ENCODE peak calls at places on chromosome 17, in seven cellular contexts. S is A549, T is hepatocyte, M is AG10803, G is colonic mucosa, N is cardiac fibroblast, J is BJ. L is an unnamed sample.

GRCh38 chr17:34487616-34488015 is 91.8 kb upstream of the TMEM132E start:
- DNase-seq in S (no peak), T (no peak), M (no peak), G (no peak), N (no peak), J (no peak), L (no peak)

GRCh38 chr17:3534881-3535252 is 22.7 kb downstream of the TRPV3 start:
- DNase-seq in S (peak; percentile 75), T (no peak), M (peak; percentile 70), G (peak; percentile 41), N (peak; percentile 53), J (no peak), L (no peak)

GRCh38 chr17:40556884-40557414 is 8.3 kb downstream of the CCR7 start:
- DNase-seq in S (no peak), T (no peak), M (no peak), G (peak; percentile 20), N (peak; percentile 20), J (no peak), L (no peak)

GRCh38 chr17:77404812-77405581 is 264.2 kb downstream of the SEC14L1 start:
- DNase-seq in S (no peak), T (no peak), M (peak; percentile 83), G (peak; percentile 62), N (peak; percentile 78), J (no peak), L (no peak)

GRCh38 chr17:48261297-48261880 is 153.8 kb downstream of the SNX11 start:
- DNase-seq in S (peak; percentile 92), T (peak; percentile 23), M (peak; percentile 17), G (peak; percentile 65), N (peak; percentile 38), J (no peak), L (no peak)

GRCh38 chr17:19332371-19333131 is 30.0 kb downstream of the B9D1 start:
- DNase-seq in S (no peak), T (no peak), M (no peak), G (no peak), N (no peak), J (no peak), L (no peak)

GRCh38 chr17:34902761-34903325 is 58.4 kb downstream of the CCT6B start:
- DNase-seq in S (no peak), T (no peak), M (no peak), G (no peak), N (no peak), J (no peak), L (no peak)

GRCh38 chr17:27386206-27387075 is 69.8 kb upstream of the KSR1 start:
- DNase-seq in S (no peak), T (no peak), M (no peak), G (no peak), N (no peak), J (no peak), L (no peak)

GRCh38 chr17:21201302-21201602 is 12.7 kb downstream of the TMEM11 start:
- DNase-seq in S (no peak), T (no peak), M (peak; percentile 70), G (no peak), N (no peak), J (no peak), L (no peak)

GRCh38 chr17:63117431-63117830 is 151.4 kb downstream of the TANC2 start:
- DNase-seq in S (no peak), T (no peak), M (no peak), G (no peak), N (no peak), J (no peak), L (no peak)

GRCh38 chr17:39194089-39194984 is 3.1 kb downstream of the CACNB1 start:
- DNase-seq in S (peak; percentile 73), T (peak; percentile 61), M (peak; percentile 68), G (no peak), N (peak; percentile 68), J (no peak), L (no peak)

GRCh38 chr17:82213251-82214011 is 789 bp upstream of the CCDC57 start:
- DNase-seq in S (peak; percentile 84), T (peak; percentile 77), M (peak; percentile 82), G (no peak), N (peak; percentile 82), J (no peak), L (no peak)

GRCh38 chr17:48513097-48513496 is 17.7 kb downstream of the HOXB1 start:
- DNase-seq in S (no peak), T (no peak), M (no peak), G (no peak), N (no peak), J (no peak), L (no peak)

GRCh38 chr17:56994009-56994792 is 16.3 kb downstream of the SCPEP1 start:
- DNase-seq in S (no peak), T (no peak), M (peak; percentile 79), G (no peak), N (peak; percentile 21), J (no peak), L (peak; percentile 20)

DNA sequence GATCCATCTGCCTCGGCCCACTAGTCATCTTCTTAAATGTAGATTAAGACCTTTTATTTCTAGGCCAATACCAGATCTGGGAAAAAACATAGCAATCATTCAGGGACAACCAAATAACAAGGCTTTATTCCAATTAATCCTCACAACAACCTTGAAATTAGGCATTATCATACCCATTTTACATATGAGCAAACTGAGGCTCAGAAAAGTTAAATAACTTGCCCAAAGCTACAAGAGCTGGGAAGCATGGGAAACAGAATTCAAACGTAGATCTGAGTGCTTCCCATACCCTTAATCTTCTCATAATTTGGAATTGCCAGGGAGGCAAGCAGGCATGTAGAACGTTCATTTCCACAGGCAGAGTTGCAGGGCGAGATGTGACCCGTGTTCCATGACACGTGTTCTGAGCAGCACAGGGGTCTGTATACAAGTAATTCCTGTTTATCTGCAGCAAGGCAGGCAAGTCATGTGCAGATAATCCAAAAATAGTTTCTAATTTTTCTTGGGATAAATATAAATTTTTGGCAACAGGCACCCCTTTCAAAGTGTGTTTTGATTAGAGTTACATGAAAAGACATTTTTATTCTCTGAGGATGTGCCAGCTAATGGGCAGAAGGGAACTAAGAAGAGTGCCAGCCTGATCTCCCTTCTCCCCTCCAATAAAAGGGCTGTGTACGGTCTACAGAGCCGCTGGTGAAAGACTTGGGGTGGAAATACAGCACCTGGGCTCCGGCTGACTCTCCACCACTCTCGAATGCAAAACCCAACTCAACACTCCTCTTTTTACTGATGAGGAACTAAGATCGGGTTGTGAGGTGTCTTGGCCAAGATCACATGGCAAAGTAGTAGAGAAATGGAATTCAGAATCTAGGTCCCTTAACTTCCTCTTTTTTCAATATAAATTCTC is 27.7 kb upstream of the MYOCD start:
- DNase-seq in S (no peak), T (no peak), M (no peak), G (no peak), N (no peak), J (no peak), L (no peak)
- H3K4me3 ChIP-seq in S (no peak overlapping the region), T (no peak overlapping the region), M (no peak overlapping the region), G (no peak overlapping the region), N (no peak overlapping the region), J (no peak overlapping the region), L (no peak overlapping the region)

GRCh38 chr17:33039874-33040273 is 48.2 kb downstream of the SPACA3 start:
- DNase-seq in S (peak; percentile 50), T (no peak), M (peak; percentile 87), G (peak; percentile 4), N (peak; percentile 68), J (peak; percentile 33), L (peak; percentile 27)

GRCh38 chr17:33033176-33033575 is 41.5 kb downstream of the SPACA3 start:
- DNase-seq in S (no peak), T (no peak), M (no peak), G (no peak), N (no peak), J (no peak), L (no peak)

GRCh38 chr17:33038740-33039139 is 47.1 kb downstream of the SPACA3 start:
- DNase-seq in S (peak; percentile 65), T (peak; percentile 61), M (peak; percentile 40), G (peak; percentile 52), N (peak; percentile 49), J (no peak), L (no peak)
- TF ChIP-seq CTCF in S (peak; percentile 54), T (peak; percentile 63), M (peak; percentile 60), G (peak; percentile 43), N (peak; percentile 65), J (peak; percentile 72), L (peak; percentile 44)

GRCh38 chr17:44110011-44110686 is 13.3 kb downstream of the HDAC5 start:
- DNase-seq in S (no peak), T (no peak), M (no peak), G (no peak), N (no peak), J (no peak), L (no peak)
- H3K4me3 ChIP-seq in S (peak overlapping the region; percentile 1), T (no peak overlapping the region), M (peak overlapping the region; percentile 75), G (peak overlapping the region; percentile 31), N (no peak overlapping the region), J (peak overlapping the region; percentile 54), L (peak overlapping the region; percentile 56)

DNA sequence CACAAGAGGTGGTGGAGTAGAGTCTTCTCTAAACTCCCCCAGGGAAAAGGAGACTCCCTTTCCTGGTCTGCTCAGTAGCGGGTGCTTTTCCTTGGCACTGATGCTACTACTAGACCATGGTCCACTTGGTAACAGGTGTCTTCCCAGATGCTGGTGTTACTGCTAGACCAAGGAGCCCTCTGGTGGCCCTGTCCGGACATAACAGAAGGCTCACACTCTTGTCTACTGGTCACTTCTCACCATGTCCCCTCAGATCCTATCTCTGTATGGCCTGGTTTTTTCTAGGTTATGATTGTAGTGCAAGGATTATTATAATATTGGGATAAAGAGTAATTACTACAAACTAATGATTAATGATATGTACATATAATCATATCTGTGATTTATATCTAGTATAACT is 49.7 kb upstream of the ARL4D start:
- DNase-seq in S (peak; percentile 53), T (no peak), M (no peak), G (no peak), N (no peak), J (no peak), L (no peak)
- TF ChIP-seq CTCF in S (peak; percentile 5), T (no peak), M (no peak), G (no peak), N (no peak), J (no peak), L (no peak)

DNA sequence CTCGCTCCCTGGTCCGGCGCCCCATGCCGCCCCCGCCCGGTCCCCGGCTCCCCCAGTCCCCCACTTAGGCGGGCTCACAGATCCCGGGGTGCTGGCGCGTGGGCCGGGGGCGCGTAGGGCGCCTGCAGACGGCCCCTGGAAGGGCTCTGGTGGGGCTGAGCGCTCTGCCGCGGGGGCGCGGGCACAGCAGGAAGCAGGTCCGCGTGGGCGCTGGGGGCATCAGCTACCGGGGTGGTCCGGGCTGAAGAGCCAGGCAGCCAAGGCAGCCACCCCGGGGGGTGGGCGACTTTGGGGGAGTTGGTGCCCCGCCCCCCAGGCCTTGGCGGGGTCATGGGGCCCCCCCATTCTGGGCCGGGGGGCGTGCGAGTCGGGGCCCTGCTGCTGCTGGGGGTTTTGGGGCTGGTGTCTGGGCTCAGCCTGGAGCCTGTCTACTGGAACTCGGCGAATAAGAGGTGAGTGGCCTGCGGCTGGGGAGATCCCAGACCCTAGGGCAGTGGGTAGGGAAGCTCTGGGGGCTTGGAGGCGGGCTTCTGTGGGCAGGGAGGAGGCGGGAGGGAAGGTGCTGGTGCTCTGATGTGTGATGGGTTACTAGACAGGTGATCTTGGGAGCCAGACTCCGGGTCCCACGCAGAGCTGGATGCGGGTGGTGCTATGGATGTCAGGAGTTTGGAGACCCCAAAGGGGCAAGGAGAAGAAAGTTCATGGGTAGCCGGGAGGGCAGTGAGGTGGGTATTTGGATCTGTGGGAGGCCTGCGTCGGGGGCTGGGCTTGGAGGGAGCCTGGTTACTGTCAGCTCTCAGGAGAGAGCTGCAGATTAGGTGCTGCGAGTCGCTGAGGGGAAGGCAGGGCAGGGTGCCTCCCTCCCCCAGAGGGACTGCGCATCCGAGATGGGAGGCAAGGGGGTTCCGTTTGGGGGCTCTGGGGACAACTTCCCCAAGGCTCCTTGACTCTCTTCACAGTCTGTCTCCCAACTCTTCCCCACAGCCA is 560 bp downstream of the EFNB3 start:
- DNase-seq in S (no peak), T (no peak), M (no peak), G (no peak), N (no peak), J (no peak), L (no peak)
- H3K4me3 ChIP-seq in S (peak overlapping the region; percentile 44), T (peak overlapping the region; percentile 94), M (peak overlapping the region; percentile 63), G (peak overlapping the region; percentile 25), N (peak overlapping the region; percentile 41), J (peak overlapping the region; percentile 52), L (peak overlapping the region; percentile 55)

GRCh38 chr17:74987418-74987908 is at the start of gene CDR2L:
- DNase-seq in S (peak; percentile 94), T (peak; percentile 99), M (peak; percentile 90), G (peak; percentile 98), N (peak; percentile 91), J (peak; percentile 70), L (peak; percentile 67)
- TF ChIP-seq CTCF in S (no peak), T (no peak), M (no peak), G (no peak), N (no peak), J (no peak), L (no peak)